ENCODE peak calls at places on chromosomes 16 and 17, in ten cellular contexts. H, Y, W, N, R, Q, E, L, G and J are unnamed samples.

GRCh38 chr17:34420254-34420766 is 57.3 kb upstream of the CCL1 start:
- DNase-seq in H (peak; percentile 67), Y (peak; percentile 65), W (peak; percentile 61), N (peak; percentile 57), R (no peak), Q (peak; percentile 51), E (peak; percentile 52), L (peak; percentile 55), G (no peak), J (peak; percentile 24)

GRCh38 chr16:88103581-88104188 is 152.5 kb downstream of the BANP start:
- DNase-seq in H (no peak), Y (no peak), W (no peak), N (no peak), R (no peak), Q (no peak), E (no peak), L (no peak), G (no peak), J (no peak)

GRCh38 chr16:57388359-57389086 is 16.0 kb upstream of the CCL17 start:
- DNase-seq in H (no peak), Y (no peak), W (peak; percentile 58), N (no peak), R (no peak), Q (no peak), E (no peak), L (no peak), G (no peak), J (no peak)

GRCh38 chr17:19248923-19249574 is 11.9 kb downstream of the EPN2 start:
- DNase-seq in H (peak; percentile 92), Y (no peak), W (peak; percentile 64), N (peak; percentile 74), R (peak; percentile 67), Q (peak; percentile 37), E (peak; percentile 69), L (peak; percentile 88), G (no peak), J (no peak)

GRCh38 chr16:27819881-27820610 is 243.5 kb downstream of the GSG1L start:
- DNase-seq in H (no peak), Y (no peak), W (no peak), N (no peak), R (peak; percentile 53), Q (no peak), E (no peak), L (no peak), G (no peak), J (no peak)

GRCh38 chr16:24118126-24118821 is 137.9 kb upstream of the CACNG3 start:
- DNase-seq in H (no peak), Y (no peak), W (no peak), N (no peak), R (no peak), Q (peak; percentile 16), E (no peak), L (no peak), G (no peak), J (no peak)

GRCh38 chr17:71163121-71163812 is 957.6 kb upstream of the SOX9 start:
- DNase-seq in H (no peak), Y (no peak), W (no peak), N (peak; percentile 4), R (no peak), Q (no peak), E (no peak), L (peak; percentile 72), G (no peak), J (no peak)

GRCh38 chr17:37710344-37710886 is 34.4 kb downstream of the HNF1B start:
- DNase-seq in H (peak; percentile 85), Y (no peak), W (peak; percentile 36), N (peak; percentile 85), R (peak; percentile 86), Q (no peak), E (no peak), L (peak; percentile 86), G (no peak), J (no peak)

DNA sequence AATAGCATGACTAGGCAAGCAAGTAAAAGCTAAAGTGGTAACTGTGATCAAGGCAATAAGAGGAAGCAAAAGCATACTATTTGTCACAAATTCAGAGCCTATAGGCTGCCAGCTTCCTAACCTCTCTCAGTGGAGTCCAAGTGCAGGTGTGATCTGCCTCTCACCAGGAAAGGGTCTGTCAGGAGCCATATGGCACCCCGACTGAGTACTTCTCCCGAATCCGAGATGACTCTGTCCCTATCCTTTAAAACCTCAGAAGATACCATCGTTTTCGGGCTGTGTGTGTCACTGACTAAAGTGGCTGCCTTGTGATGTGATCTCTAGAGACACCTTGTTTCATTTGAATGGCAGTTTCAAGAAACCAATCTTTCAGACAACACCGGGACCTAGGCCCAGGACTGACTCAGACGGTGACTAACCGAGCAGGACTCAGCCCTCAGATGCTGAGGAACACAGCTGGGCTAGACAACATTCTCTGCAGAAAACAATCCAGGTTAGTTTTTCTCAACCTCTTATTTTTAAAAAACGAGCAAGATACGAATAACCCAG is 63.6 kb downstream of the SMG6 start:
- DNase-seq in H (peak; percentile 89), Y (peak; percentile 77), W (peak; percentile 93), N (no peak), R (no peak), Q (peak; percentile 55), E (peak; percentile 89), L (peak; percentile 93), G (no peak), J (peak; percentile 60)
- H3K4me3 ChIP-seq in H (no peak overlapping the region), Y (no peak overlapping the region), W (no peak overlapping the region), N (no peak overlapping the region), R (no peak overlapping the region), Q (no peak overlapping the region), E (no peak overlapping the region), L (peak overlapping the region; percentile 3), G (no peak overlapping the region), J (no peak overlapping the region)

GRCh38 chr16:84600343-84601229 is 17.3 kb downstream of the COTL1 start:
- DNase-seq in H (peak; percentile 57), Y (no peak), W (no peak), N (no peak), R (no peak), Q (no peak), E (no peak), L (peak; percentile 46), G (no peak), J (no peak)

GRCh38 chr16:84597518-84598390 is 20.1 kb downstream of the COTL1 start:
- DNase-seq in H (no peak), Y (no peak), W (no peak), N (no peak), R (no peak), Q (no peak), E (no peak), L (no peak), G (no peak), J (no peak)

GRCh38 chr16:84596801-84597517 is 20.9 kb downstream of the COTL1 start:
- DNase-seq in H (no peak), Y (no peak), W (no peak), N (no peak), R (no peak), Q (no peak), E (no peak), L (no peak), G (no peak), J (no peak)

GRCh38 chr16:84598391-84598750 is 19.5 kb downstream of the COTL1 start:
- DNase-seq in H (no peak), Y (no peak), W (no peak), N (no peak), R (no peak), Q (no peak), E (no peak), L (no peak), G (no peak), J (no peak)

GRCh38 chr16:84599528-84600202 is 18.2 kb downstream of the COTL1 start:
- DNase-seq in H (peak; percentile 92), Y (peak; percentile 47), W (peak; percentile 20), N (no peak), R (peak; percentile 89), Q (peak; percentile 43), E (peak; percentile 52), L (peak; percentile 91), G (no peak), J (no peak)
- H3K4me3 ChIP-seq in H (no peak overlapping the region), Y (no peak overlapping the region), W (no peak overlapping the region), N (no peak overlapping the region), R (peak overlapping the region; percentile 31), Q (no peak overlapping the region), E (peak overlapping the region; percentile 20), L (peak overlapping the region; percentile 1), G (peak overlapping the region; percentile 25), J (peak overlapping the region; percentile 18)

GRCh38 chr16:85573045-85573695 is 40.0 kb upstream of the GSE1 start:
- DNase-seq in H (no peak), Y (no peak), W (no peak), N (no peak), R (no peak), Q (no peak), E (no peak), L (no peak), G (no peak), J (no peak)

GRCh38 chr16:85575910-85576309 is 37.2 kb upstream of the GSE1 start:
- DNase-seq in H (no peak), Y (no peak), W (no peak), N (no peak), R (no peak), Q (no peak), E (no peak), L (no peak), G (no peak), J (no peak)

GRCh38 chr16:85574672-85575475 is 38.2 kb upstream of the GSE1 start:
- DNase-seq in H (no peak), Y (no peak), W (no peak), N (no peak), R (no peak), Q (no peak), E (no peak), L (no peak), G (no peak), J (no peak)

GRCh38 chr16:85571813-85572619 is 41.1 kb upstream of the GSE1 start:
- DNase-seq in H (no peak), Y (no peak), W (no peak), N (no peak), R (no peak), Q (no peak), E (no peak), L (no peak), G (no peak), J (no peak)

DNA sequence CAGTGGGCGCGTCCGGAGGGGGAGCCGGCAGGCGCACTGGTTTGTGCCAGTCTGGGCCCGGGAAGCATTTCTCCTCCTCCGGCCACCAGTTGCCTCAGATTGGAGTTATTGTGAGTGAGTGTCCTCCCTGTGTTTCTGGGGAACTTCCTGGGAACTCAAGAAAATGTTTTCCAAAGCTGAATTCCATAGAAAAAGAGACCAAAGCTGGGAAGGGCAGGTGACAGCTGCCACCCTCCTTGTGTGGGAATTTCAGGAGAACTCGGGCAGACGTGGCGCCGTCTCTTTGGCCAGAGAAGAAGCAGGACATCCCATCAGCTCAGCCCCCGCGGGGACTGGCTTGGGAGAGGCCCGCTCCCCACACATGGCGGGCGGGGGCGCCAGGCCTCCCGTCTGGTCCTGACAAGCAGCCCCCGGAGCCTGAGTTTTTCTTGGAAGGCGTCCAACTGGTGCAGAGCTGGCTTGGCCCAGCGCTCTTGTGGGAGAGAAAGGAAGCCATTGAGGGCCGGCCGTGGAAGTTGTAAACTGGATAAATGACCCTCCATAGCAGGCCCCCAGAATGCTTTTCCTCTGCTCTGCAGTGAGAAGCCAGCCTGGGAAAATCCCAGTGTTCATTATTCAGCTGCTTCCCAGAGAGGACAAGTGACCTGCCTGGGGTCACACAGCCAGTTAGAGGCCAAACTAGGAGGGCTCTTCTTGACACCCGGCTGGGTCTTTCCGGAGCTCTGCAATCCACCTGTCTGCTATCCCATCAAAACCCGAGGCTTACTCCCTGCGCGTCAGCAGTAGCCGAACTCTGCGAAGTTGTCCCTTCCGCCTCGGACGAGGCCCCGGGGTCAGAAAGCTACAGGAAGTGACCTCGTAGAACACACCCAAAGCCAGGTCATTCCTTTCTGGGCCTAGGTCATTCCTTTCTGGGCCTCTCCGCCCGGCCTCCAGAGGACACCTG is 39.2 kb upstream of the GSE1 start:
- DNase-seq in H (peak; percentile 78), Y (no peak), W (peak; percentile 7), N (no peak), R (no peak), Q (peak; percentile 90), E (peak; percentile 77), L (peak; percentile 76), G (no peak), J (peak; percentile 26)
- H3K4me3 ChIP-seq in H (no peak overlapping the region), Y (no peak overlapping the region), W (no peak overlapping the region), N (no peak overlapping the region), R (no peak overlapping the region), Q (no peak overlapping the region), E (peak overlapping the region; percentile 13), L (no peak overlapping the region), G (peak overlapping the region; percentile 36), J (peak overlapping the region; percentile 3)

GRCh38 chr17:8798176-8799000 is 777 bp downstream of the MFSD6L start:
- DNase-seq in H (no peak), Y (no peak), W (no peak), N (no peak), R (no peak), Q (no peak), E (no peak), L (no peak), G (peak; percentile 79), J (no peak)
- H3K4me3 ChIP-seq in H (no peak overlapping the region), Y (no peak overlapping the region), W (no peak overlapping the region), N (no peak overlapping the region), R (no peak overlapping the region), Q (no peak overlapping the region), E (no peak overlapping the region), L (no peak overlapping the region), G (no peak overlapping the region), J (no peak overlapping the region)